ENCODE peak calls at places on chromosome 15, in six cellular contexts. One of them, this sample, is unnamed.
A peak's percentile ranks its signal among the peaks of the same experiment; 100 is the strongest.

GRCh38 chr15:80123034-80123433 is 29.8 kb upstream of the FAH start:
- DNase-seq in breast epithelium: no peak
- DNase-seq in AG04450: no peak
- DNase-seq in mesenchymal stem cell: no peak
- DNase-seq in mammary epithelial cell: no peak
- DNase-seq in testis: no peak
- DNase-seq in this sample: no peak

GRCh38 chr15:84840741-84841429 is 23.7 kb downstream of the ALPK3 start:
- DNase-seq in breast epithelium: peak; percentile 67
- DNase-seq in AG04450: no peak
- DNase-seq in mesenchymal stem cell: peak; percentile 86
- DNase-seq in mammary epithelial cell: peak; percentile 12
- DNase-seq in testis: peak; percentile 49
- DNase-seq in this sample: no peak

GRCh38 chr15:65275104-65275727 is 11.5 kb downstream of the PARP16 start:
- DNase-seq in breast epithelium: no peak
- DNase-seq in AG04450: no peak
- DNase-seq in mesenchymal stem cell: no peak
- DNase-seq in mammary epithelial cell: no peak
- DNase-seq in testis: no peak
- DNase-seq in this sample: no peak

GRCh38 chr15:82294061-82294690 is 31.6 kb downstream of the SAXO2 start:
- DNase-seq in breast epithelium: no peak
- DNase-seq in AG04450: no peak
- DNase-seq in mesenchymal stem cell: no peak
- DNase-seq in mammary epithelial cell: no peak
- DNase-seq in testis: no peak
- DNase-seq in this sample: no peak

GRCh38 chr15:69265347-69265955 is 33.3 kb upstream of the PAQR5 start:
- DNase-seq in breast epithelium: no peak
- DNase-seq in AG04450: no peak
- DNase-seq in mesenchymal stem cell: peak; percentile 31
- DNase-seq in mammary epithelial cell: peak; percentile 23
- DNase-seq in testis: no peak
- DNase-seq in this sample: no peak

GRCh38 chr15:87871738-87872315 is 384.7 kb downstream of the NTRK3 start:
- DNase-seq in breast epithelium: no peak
- DNase-seq in AG04450: no peak
- DNase-seq in mesenchymal stem cell: no peak
- DNase-seq in mammary epithelial cell: no peak
- DNase-seq in testis: no peak
- DNase-seq in this sample: no peak

GRCh38 chr15:72231847-72232461 is 964 bp upstream of the PKM start:
- DNase-seq in breast epithelium: no peak
- DNase-seq in AG04450: no peak
- DNase-seq in mesenchymal stem cell: peak; percentile 86
- DNase-seq in mammary epithelial cell: peak; percentile 76
- DNase-seq in testis: peak; percentile 76
- DNase-seq in this sample: no peak

GRCh38 chr15:88586401-88587162 is 34.6 kb upstream of the AEN start:
- DNase-seq in breast epithelium: no peak
- DNase-seq in AG04450: no peak
- DNase-seq in mesenchymal stem cell: no peak
- DNase-seq in mammary epithelial cell: peak; percentile 58
- DNase-seq in testis: no peak
- DNase-seq in this sample: no peak

GRCh38 chr15:31372635-31373091 is 46.0 kb downstream of the KLF13 start:
- DNase-seq in breast epithelium: no peak
- DNase-seq in AG04450: peak; percentile 34
- DNase-seq in mesenchymal stem cell: peak; percentile 92
- DNase-seq in mammary epithelial cell: peak; percentile 76
- DNase-seq in testis: peak; percentile 74
- DNase-seq in this sample: no peak

GRCh38 chr15:80415331-80415730 is 11.1 kb downstream of the ARNT2 start:
- DNase-seq in breast epithelium: peak; percentile 21
- DNase-seq in AG04450: no peak
- DNase-seq in mesenchymal stem cell: no peak
- DNase-seq in mammary epithelial cell: no peak
- DNase-seq in testis: peak; percentile 57
- DNase-seq in this sample: no peak

GRCh38 chr15:71508081-71508682 is 302.2 kb upstream of the NR2E3 start:
- DNase-seq in breast epithelium: peak; percentile 35
- DNase-seq in AG04450: no peak
- DNase-seq in mesenchymal stem cell: no peak
- DNase-seq in mammary epithelial cell: peak; percentile 81
- DNase-seq in testis: no peak
- DNase-seq in this sample: no peak

GRCh38 chr15:64013179-64014043 is 32.9 kb downstream of the DAPK2 start:
- DNase-seq in breast epithelium: no peak
- DNase-seq in AG04450: no peak
- DNase-seq in mesenchymal stem cell: peak; percentile 19
- DNase-seq in mammary epithelial cell: peak; percentile 72
- DNase-seq in testis: no peak
- DNase-seq in this sample: no peak

GRCh38 chr15:64008177-64008576 is 38.1 kb downstream of the DAPK2 start:
- DNase-seq in breast epithelium: no peak
- DNase-seq in AG04450: no peak
- DNase-seq in mesenchymal stem cell: no peak
- DNase-seq in mammary epithelial cell: no peak
- DNase-seq in testis: no peak
- DNase-seq in this sample: no peak

GRCh38 chr15:64009241-64009640 is 37.0 kb downstream of the DAPK2 start:
- DNase-seq in breast epithelium: no peak
- DNase-seq in AG04450: no peak
- DNase-seq in mesenchymal stem cell: no peak
- DNase-seq in mammary epithelial cell: peak; percentile 65
- DNase-seq in testis: no peak
- DNase-seq in this sample: no peak

GRCh38 chr15:64009798-64010241 is 36.5 kb downstream of the DAPK2 start:
- DNase-seq in breast epithelium: no peak
- DNase-seq in AG04450: no peak
- DNase-seq in mesenchymal stem cell: no peak
- DNase-seq in mammary epithelial cell: peak; percentile 88
- DNase-seq in testis: no peak
- DNase-seq in this sample: no peak

GRCh38 chr15:64010719-64011118 is 35.6 kb downstream of the DAPK2 start:
- DNase-seq in breast epithelium: peak; percentile 79
- DNase-seq in AG04450: no peak
- DNase-seq in mesenchymal stem cell: peak; percentile 90
- DNase-seq in mammary epithelial cell: peak; percentile 95
- DNase-seq in testis: peak; percentile 17
- DNase-seq in this sample: no peak
- H3K27ac ChIP-seq in breast epithelium: no peak overlapping the region
- H3K27ac ChIP-seq in AG04450: no peak overlapping the region
- H3K27ac ChIP-seq in mesenchymal stem cell: no peak overlapping the region
- H3K27ac ChIP-seq in mammary epithelial cell: peak overlapping the region; percentile 74
- H3K27ac ChIP-seq in testis: no peak overlapping the region
- H3K27ac ChIP-seq in this sample: no peak overlapping the region

GRCh38 chr15:35166730-35167359 is 81.8 kb upstream of the NANOGP8 start:
- DNase-seq in breast epithelium: no peak
- DNase-seq in AG04450: no peak
- DNase-seq in mesenchymal stem cell: peak; percentile 27
- DNase-seq in mammary epithelial cell: no peak
- DNase-seq in testis: no peak
- DNase-seq in this sample: no peak
- H3K27me3 ChIP-seq in breast epithelium: no peaks in the 10 kb centered on the region
- H3K27me3 ChIP-seq in AG04450: no peaks in the 10 kb centered on the region
- H3K27me3 ChIP-seq in mesenchymal stem cell: no peaks in the 10 kb centered on the region
- H3K27me3 ChIP-seq in mammary epithelial cell: no peaks in the 10 kb centered on the region
- H3K27me3 ChIP-seq in testis: no peaks in the 10 kb centered on the region
- H3K27me3 ChIP-seq in this sample: no peaks in the 10 kb centered on the region

GRCh38 chr15:101014276-101014675 is 95.1 kb downstream of the LRRK1 start:
- DNase-seq in breast epithelium: no peak
- DNase-seq in AG04450: no peak
- DNase-seq in mesenchymal stem cell: no peak
- DNase-seq in mammary epithelial cell: no peak
- DNase-seq in testis: no peak
- DNase-seq in this sample: peak; percentile 28
- H3K4me3 ChIP-seq in breast epithelium: no peak overlapping the region
- H3K4me3 ChIP-seq in AG04450: no peak overlapping the region
- H3K4me3 ChIP-seq in mesenchymal stem cell: no peak overlapping the region
- H3K4me3 ChIP-seq in mammary epithelial cell: no peak overlapping the region
- H3K4me3 ChIP-seq in testis: no peak overlapping the region
- H3K4me3 ChIP-seq in this sample: no peak overlapping the region

DNA sequence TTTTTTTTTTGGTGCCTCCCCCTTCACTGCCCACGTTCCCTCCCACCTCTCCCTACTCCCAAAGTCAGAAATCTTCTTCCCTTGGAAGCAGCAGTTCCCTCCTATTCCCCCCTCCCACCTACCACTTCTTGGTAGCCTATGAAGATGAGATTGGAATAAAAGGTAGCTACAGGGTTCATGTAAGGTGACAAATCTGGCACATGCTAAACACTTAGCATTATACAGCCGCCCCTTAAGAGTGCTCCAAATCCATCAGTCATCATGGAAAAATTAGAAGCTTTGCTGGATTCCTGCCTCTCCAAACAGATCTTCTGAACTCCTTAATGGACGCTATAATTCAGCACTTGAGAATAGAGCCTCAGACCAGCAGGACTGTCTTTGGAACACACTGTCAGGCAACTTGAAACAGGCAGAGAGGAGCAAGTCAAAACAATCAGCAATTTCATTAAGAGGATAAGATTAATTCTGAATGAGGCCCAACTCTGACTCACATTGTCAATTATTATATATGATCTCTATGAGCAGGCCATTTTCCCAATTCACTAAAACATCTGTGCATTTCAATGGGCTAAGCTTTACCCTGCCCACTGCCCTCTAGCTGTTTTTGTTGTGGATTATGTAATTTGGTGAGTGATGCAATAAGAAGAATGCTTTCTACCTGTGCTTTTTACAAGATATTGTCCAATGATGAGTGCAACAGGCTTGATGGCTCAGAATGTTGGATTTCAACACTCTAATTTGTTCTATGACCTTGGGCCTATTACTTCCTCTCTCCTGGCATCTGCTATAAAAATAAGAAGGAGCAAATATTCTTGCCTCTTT is 34.6 kb upstream of the SPRED1 start:
- DNase-seq in breast epithelium: no peak
- DNase-seq in AG04450: no peak
- DNase-seq in mesenchymal stem cell: peak; percentile 46
- DNase-seq in mammary epithelial cell: peak; percentile 88
- DNase-seq in testis: no peak
- DNase-seq in this sample: no peak
- H3K27ac ChIP-seq in breast epithelium: peak overlapping the region; percentile 52
- H3K27ac ChIP-seq in AG04450: no peak overlapping the region
- H3K27ac ChIP-seq in mesenchymal stem cell: peak overlapping the region; percentile 74
- H3K27ac ChIP-seq in mammary epithelial cell: peak overlapping the region; percentile 33
- H3K27ac ChIP-seq in testis: no peak overlapping the region
- H3K27ac ChIP-seq in this sample: no peak overlapping the region

GRCh38 chr15:60215225-60215963 is 182.4 kb downstream of the ANXA2 start:
- DNase-seq in breast epithelium: no peak
- DNase-seq in AG04450: no peak
- DNase-seq in mesenchymal stem cell: no peak
- DNase-seq in mammary epithelial cell: no peak
- DNase-seq in testis: no peak
- DNase-seq in this sample: no peak

GRCh38 chr15:60219841-60220240 is 177.9 kb downstream of the ANXA2 start:
- DNase-seq in breast epithelium: no peak
- DNase-seq in AG04450: no peak
- DNase-seq in mesenchymal stem cell: no peak
- DNase-seq in mammary epithelial cell: no peak
- DNase-seq in testis: no peak
- DNase-seq in this sample: no peak

GRCh38 chr15:60214201-60214600 is 183.6 kb downstream of the ANXA2 start:
- DNase-seq in breast epithelium: no peak
- DNase-seq in AG04450: no peak
- DNase-seq in mesenchymal stem cell: no peak
- DNase-seq in mammary epithelial cell: no peak
- DNase-seq in testis: no peak
- DNase-seq in this sample: no peak

GRCh38 chr15:60218256-60218655 is 179.5 kb downstream of the ANXA2 start:
- DNase-seq in breast epithelium: no peak
- DNase-seq in AG04450: no peak
- DNase-seq in mesenchymal stem cell: no peak
- DNase-seq in mammary epithelial cell: peak; percentile 41
- DNase-seq in testis: no peak
- DNase-seq in this sample: no peak

GRCh38 chr15:60217161-60217560 is 180.6 kb downstream of the ANXA2 start:
- DNase-seq in breast epithelium: no peak
- DNase-seq in AG04450: no peak
- DNase-seq in mesenchymal stem cell: no peak
- DNase-seq in mammary epithelial cell: no peak
- DNase-seq in testis: no peak
- DNase-seq in this sample: no peak
- H3K27me3 ChIP-seq in breast epithelium: no peaks in the 10 kb centered on the region
- H3K27me3 ChIP-seq in AG04450: no peaks in the 10 kb centered on the region
- H3K27me3 ChIP-seq in mesenchymal stem cell: peaks cover 11% of the 10 kb centered on the region
- H3K27me3 ChIP-seq in mammary epithelial cell: no peaks in the 10 kb centered on the region
- H3K27me3 ChIP-seq in testis: no peaks in the 10 kb centered on the region
- H3K27me3 ChIP-seq in this sample: peaks cover 1% of the 10 kb centered on the region

DNA sequence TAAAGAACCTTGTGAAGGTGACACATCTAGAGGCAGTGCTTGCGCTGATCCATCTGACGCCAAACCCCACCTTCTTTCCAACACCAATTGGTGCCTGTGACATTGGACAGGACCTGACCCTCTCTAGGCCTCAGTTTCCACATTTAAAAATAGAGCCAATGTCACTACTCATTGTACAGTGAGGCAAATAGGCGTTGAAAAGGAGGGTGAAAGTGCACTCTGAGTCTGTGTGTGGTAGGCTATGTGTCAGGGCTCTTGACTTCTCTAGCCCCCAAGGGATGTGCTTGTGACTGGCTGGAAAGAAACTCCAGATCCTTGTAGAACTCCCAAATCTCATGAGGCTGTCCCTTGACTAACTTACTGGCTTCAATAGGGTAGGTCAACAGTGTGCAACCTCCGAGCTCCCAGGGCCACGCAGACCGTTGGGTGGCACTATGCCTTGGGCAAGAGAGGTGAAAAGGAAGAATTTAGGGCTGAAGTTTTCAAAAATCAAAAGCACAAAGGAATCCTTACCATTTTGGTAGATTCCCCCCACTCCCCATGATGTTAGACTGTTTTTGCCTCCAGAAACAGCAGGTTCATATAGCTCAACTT is 723 bp upstream of the FAM219B start:
- DNase-seq in breast epithelium: no peak
- DNase-seq in AG04450: no peak
- DNase-seq in mesenchymal stem cell: no peak
- DNase-seq in mammary epithelial cell: no peak
- DNase-seq in testis: peak; percentile 22
- DNase-seq in this sample: no peak
- H3K4me3 ChIP-seq in breast epithelium: peak overlapping the region; percentile 98
- H3K4me3 ChIP-seq in AG04450: peak overlapping the region; percentile 81
- H3K4me3 ChIP-seq in mesenchymal stem cell: peak overlapping the region; percentile 85
- H3K4me3 ChIP-seq in mammary epithelial cell: peak overlapping the region; percentile 84
- H3K4me3 ChIP-seq in testis: peak overlapping the region; percentile 81
- H3K4me3 ChIP-seq in this sample: peak overlapping the region; percentile 99

DNA sequence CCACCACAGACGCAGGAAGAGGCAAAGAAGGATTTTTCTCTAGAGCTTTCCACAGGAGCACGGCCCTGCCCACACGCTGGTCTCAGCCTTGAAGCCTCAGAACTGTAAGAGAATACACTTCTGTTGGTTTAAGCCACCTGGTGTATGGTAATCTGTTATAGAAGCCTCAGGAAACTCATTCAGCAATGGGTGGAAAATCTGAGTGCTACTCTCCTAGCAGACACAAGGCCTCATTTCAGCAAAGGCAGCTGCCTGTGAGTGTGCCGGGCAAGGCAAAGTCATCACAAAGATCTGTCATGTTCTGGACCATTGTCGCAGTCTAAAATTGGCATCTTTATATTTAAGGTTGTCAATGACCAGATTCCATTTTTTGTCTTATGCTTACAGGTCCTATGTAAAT is 31.0 kb downstream of the ATP10A start:
- DNase-seq in breast epithelium: no peak
- DNase-seq in AG04450: no peak
- DNase-seq in mesenchymal stem cell: peak; percentile 17
- DNase-seq in mammary epithelial cell: no peak
- DNase-seq in testis: no peak
- DNase-seq in this sample: no peak
- H3K27ac ChIP-seq in breast epithelium: no peak overlapping the region
- H3K27ac ChIP-seq in AG04450: peak overlapping the region; percentile 99
- H3K27ac ChIP-seq in mesenchymal stem cell: no peak overlapping the region
- H3K27ac ChIP-seq in mammary epithelial cell: no peak overlapping the region
- H3K27ac ChIP-seq in testis: peak overlapping the region; percentile 12
- H3K27ac ChIP-seq in this sample: peak overlapping the region; percentile 31